ENCODE peak calls at places on chromosomes 3 and 15, in six cellular contexts. A is GM04504, L is EL, J is GM20000, F is occipital lobe, R is SW480. M is an unnamed sample.

GRCh38 chr3:194370753-194371152 is 1.2 kb upstream of the LRRC15 start:
- DNase-seq in A (no peak), L (no peak), J (no peak), F (no peak), R (no peak), M (no peak)

GRCh38 chr15:68154923-68155559 is 50.1 kb downstream of the CALML4 start:
- DNase-seq in A (peak; percentile 38), L (peak; percentile 53), J (peak; percentile 18), F (no peak), R (peak; percentile 65), M (no peak)

GRCh38 chr3:158086776-158087175 is 19.4 kb downstream of the SHOX2 start:
- DNase-seq in A (no peak), L (no peak), J (no peak), F (no peak), R (no peak), M (no peak)

GRCh38 chr3:186519021-186519658 is 25.0 kb downstream of the CRYGS start:
- DNase-seq in A (no peak), L (no peak), J (no peak), F (no peak), R (no peak), M (no peak)

GRCh38 chr3:56125358-56126005 is 342.8 kb downstream of the ERC2 start:
- DNase-seq in A (peak; percentile 51), L (peak; percentile 87), J (no peak), F (no peak), R (no peak), M (peak; percentile 52)

GRCh38 chr3:131158434-131158833 is 131.8 kb downstream of the NEK11 start:
- DNase-seq in A (no peak), L (no peak), J (no peak), F (no peak), R (no peak), M (no peak)

GRCh38 chr15:70921297-70921696 is 28.7 kb downstream of the LRRC49 start:
- DNase-seq in A (no peak), L (no peak), J (no peak), F (no peak), R (no peak), M (no peak)

GRCh38 chr3:124584245-124584551 is 146.1 kb upstream of the UMPS start:
- DNase-seq in A (no peak), L (no peak), J (no peak), F (no peak), R (no peak), M (no peak)

GRCh38 chr15:79316864-79317263 is 6.0 kb downstream of the TMED3 start:
- DNase-seq in A (no peak), L (no peak), J (no peak), F (no peak), R (no peak), M (no peak)

GRCh38 chr3:177753498-177754155 is 556.3 kb upstream of the TBL1XR1 start:
- DNase-seq in A (no peak), L (peak; percentile 62), J (no peak), F (no peak), R (no peak), M (no peak)

GRCh38 chr3:64093825-64094712 is 70.8 kb upstream of the PSMD6 start:
- DNase-seq in A (no peak), L (peak; percentile 39), J (no peak), F (no peak), R (no peak), M (no peak)

GRCh38 chr3:42731476-42732195 is 29.0 kb upstream of the HHATL start:
- DNase-seq in A (no peak), L (no peak), J (no peak), F (no peak), R (no peak), M (no peak)

GRCh38 chr3:17810759-17811158 is 68.3 kb upstream of the TBC1D5 start:
- DNase-seq in A (peak; percentile 38), L (peak; percentile 67), J (no peak), F (no peak), R (peak; percentile 27), M (peak; percentile 62)

M was measured in HS-27A.